ENCODE peak calls at places on chromosomes 5 and 9, in seven cellular contexts. P is CD8-positive, alpha-beta T cell; G is psoas muscle; R is HCT116; H is tibial nerve; Z is tibial artery; L is OCI-LY7. S is an unnamed sample.

GRCh38 chr9:72856985-72857631 is 95.7 kb downstream of the ALDH1A1 start:
- DNase-seq in P (no peak), G (no peak), R (peak; percentile 65), H (no peak), Z (no peak), L (peak; percentile 31), S (no peak)

GRCh38 chr5:61467766-61468482 is 135.9 kb downstream of the ZSWIM6 start:
- DNase-seq in P (no peak), G (no peak), R (no peak), H (no peak), Z (no peak), L (no peak), S (no peak)

GRCh38 chr9:134346151-134346550 is 19.9 kb downstream of the RXRA start:
- DNase-seq in P (no peak), G (peak; percentile 81), R (no peak), H (no peak), Z (no peak), L (no peak), S (no peak)

GRCh38 chr5:1975898-1976765 is 93.4 kb upstream of the IRX4 start:
- DNase-seq in P (no peak), G (no peak), R (peak; percentile 4), H (no peak), Z (no peak), L (no peak), S (no peak)

GRCh38 chr5:164860896-164861295 is 1355.5 kb downstream of the MAT2B start:
- DNase-seq in P (no peak), G (no peak), R (no peak), H (no peak), Z (no peak), L (no peak), S (no peak)

GRCh38 chr5:159257629-159258283 is 5.3 kb upstream of the UBLCP1 start:
- DNase-seq in P (no peak), G (no peak), R (no peak), H (no peak), Z (no peak), L (no peak), S (no peak)

GRCh38 chr5:172833691-172834569 is at the start of gene ERGIC1:
- DNase-seq in P (peak; percentile 61), G (peak; percentile 94), R (peak; percentile 39), H (peak; percentile 66), Z (peak; percentile 84), L (peak; percentile 87), S (peak; percentile 84)

GRCh38 chr9:127066060-127066774 is 56.2 kb downstream of the ANGPTL2 start:
- DNase-seq in P (no peak), G (no peak), R (no peak), H (no peak), Z (no peak), L (no peak), S (no peak)

GRCh38 chr9:135582966-135583685 is 21.6 kb downstream of the PAEP start:
- DNase-seq in P (no peak), G (peak; percentile 22), R (no peak), H (no peak), Z (no peak), L (no peak), S (peak; percentile 46)

GRCh38 chr9:127505396-127506116 is 54.2 kb downstream of the LRSAM1 start:
- DNase-seq in P (no peak), G (no peak), R (no peak), H (no peak), Z (no peak), L (peak; percentile 50), S (no peak)

GRCh38 chr9:71928376-71928775 is 16.9 kb downstream of the C9orf85 start:
- DNase-seq in P (no peak), G (no peak), R (no peak), H (no peak), Z (no peak), L (no peak), S (no peak)

GRCh38 chr5:61251874-61252642 is 80.0 kb upstream of the ZSWIM6 start:
- DNase-seq in P (no peak), G (no peak), R (no peak), H (no peak), Z (no peak), L (no peak), S (no peak)

GRCh38 chr9:76692448-76693129 is 71.6 kb upstream of the PCA3 start:
- DNase-seq in P (no peak), G (no peak), R (no peak), H (no peak), Z (no peak), L (no peak), S (no peak)

GRCh38 chr5:39138892-39139291 is 64.7 kb upstream of the RICTOR start:
- DNase-seq in P (no peak), G (no peak), R (no peak), H (no peak), Z (no peak), L (no peak), S (no peak)

GRCh38 chr5:141680178-141680577 is 1.9 kb downstream of the ARAP3 start:
- DNase-seq in P (no peak), G (no peak), R (no peak), H (no peak), Z (no peak), L (no peak), S (no peak)

GRCh38 chr9:69425402-69425801 is 100.4 kb downstream of the ENTREP1 start:
- DNase-seq in P (no peak), G (no peak), R (no peak), H (no peak), Z (no peak), L (no peak), S (no peak)

GRCh38 chr9:22040760-22041159 is 31.7 kb upstream of the CDKN2B start:
- DNase-seq in P (no peak), G (no peak), R (no peak), H (no peak), Z (no peak), L (no peak), S (no peak)

GRCh38 chr9:24293391-24293790 is 252.3 kb downstream of the IZUMO3 start:
- DNase-seq in P (no peak), G (no peak), R (no peak), H (no peak), Z (no peak), L (no peak), S (no peak)

GRCh38 chr9:25350011-25350410 is 328.2 kb downstream of the TUSC1 start:
- DNase-seq in P (no peak), G (no peak), R (no peak), H (no peak), Z (no peak), L (peak; percentile 21), S (no peak)

GRCh38 chr5:96432245-96433065 is 593 bp downstream of the PCSK1 start:
- DNase-seq in P (no peak), G (peak; percentile 52), R (no peak), H (no peak), Z (no peak), L (no peak), S (no peak)

GRCh38 chr9:70880523-70880922 is 240.9 kb downstream of the TRPM3 start:
- DNase-seq in P (no peak), G (no peak), R (no peak), H (no peak), Z (no peak), L (no peak), S (no peak)

GRCh38 chr9:76610009-76610352 is 151.0 kb downstream of the GCNT1 start:
- DNase-seq in P (no peak), G (peak; percentile 85), R (no peak), H (peak; percentile 62), Z (peak; percentile 89), L (no peak), S (peak; percentile 92)

GRCh38 chr9:111413996-111414395 is 70.2 kb downstream of the ECPAS start:
- DNase-seq in P (no peak), G (no peak), R (no peak), H (no peak), Z (no peak), L (no peak), S (no peak)
- TF ChIP-seq CTCF in P (no peak), G (no peak), R (no peak), H (no peak), Z (no peak), L (no peak), S (no peak)

DNA sequence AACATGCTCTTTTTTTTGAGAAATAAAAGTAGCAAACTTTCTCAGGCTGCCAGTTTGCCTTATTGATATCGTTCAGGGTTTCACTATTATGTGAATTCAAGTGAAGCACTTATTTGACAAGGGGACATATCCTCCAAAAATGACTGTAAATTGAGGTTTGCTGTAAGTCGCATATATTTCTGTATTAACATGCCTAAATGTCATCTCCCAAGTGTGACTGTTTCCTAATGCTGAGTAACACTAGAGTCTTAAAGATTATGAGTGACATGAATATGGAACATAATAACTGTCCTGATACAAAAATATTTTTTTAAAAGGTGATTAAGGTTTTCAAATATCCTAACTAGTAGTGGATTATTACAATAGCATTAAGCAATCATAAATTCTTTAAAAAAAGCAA is 3.7 kb downstream of the NFIB start:
- DNase-seq in P (no peak), G (no peak), R (no peak), H (no peak), Z (no peak), L (no peak), S (no peak)
- H3K4me3 ChIP-seq in P (no peak overlapping the region), G (peak overlapping the region; percentile 93), R (no peak overlapping the region), H (no peak overlapping the region), Z (peak overlapping the region; percentile 95), L (peak overlapping the region; percentile 93), S (peak overlapping the region; percentile 77)

DNA sequence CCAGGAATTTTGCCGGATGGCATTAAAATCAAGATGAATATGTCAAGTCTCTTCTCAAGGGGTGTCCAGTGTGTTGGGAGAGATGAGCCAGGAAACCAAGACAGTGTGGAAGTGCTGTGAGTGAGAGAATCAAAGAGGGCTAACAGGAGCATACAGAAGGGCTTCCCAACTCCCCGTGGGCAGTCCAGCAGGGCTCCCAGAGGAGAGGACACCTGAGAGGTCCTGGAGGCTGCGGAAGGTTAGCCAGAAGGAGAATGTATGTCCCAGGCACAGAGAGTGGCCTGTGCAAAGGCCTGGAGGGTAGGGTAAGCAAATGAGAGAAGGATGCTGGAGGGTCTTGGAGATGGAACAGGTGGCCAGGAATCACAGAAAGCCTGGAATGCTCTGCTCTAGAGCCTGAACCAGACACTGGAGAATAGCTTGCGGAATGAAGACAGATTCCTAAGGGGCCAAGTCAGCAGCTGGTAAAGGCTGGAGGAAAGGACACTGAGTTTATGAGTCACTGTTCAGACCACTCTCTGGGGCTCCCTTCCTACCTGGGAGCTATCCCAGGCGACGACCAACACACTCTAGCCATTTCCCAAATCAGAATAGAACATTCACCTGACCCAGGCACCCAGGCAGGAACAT is 59.4 kb downstream of the SLC22A5 start:
- DNase-seq in P (no peak), G (no peak), R (no peak), H (no peak), Z (no peak), L (no peak), S (peak; percentile 23)
- H3K4me1 ChIP-seq in P (peaks cover 94% of the 10 kb centered on the region), G (peaks cover 77% of the 10 kb centered on the region), R (peaks cover 53% of the 10 kb centered on the region), H (peaks cover 89% of the 10 kb centered on the region), Z (no peaks in the 10 kb centered on the region), L (peaks cover 80% of the 10 kb centered on the region), S (peaks cover 62% of the 10 kb centered on the region)

GRCh38 chr5:135011355-135012032 is 22.5 kb downstream of the PITX1 start:
- DNase-seq in P (no peak), G (no peak), R (no peak), H (no peak), Z (no peak), L (no peak), S (peak; percentile 51)

GRCh38 chr5:135008981-135009735 is 24.9 kb downstream of the PITX1 start:
- DNase-seq in P (no peak), G (no peak), R (no peak), H (no peak), Z (no peak), L (no peak), S (no peak)

GRCh38 chr5:135012033-135012588 is 21.9 kb downstream of the PITX1 start:
- DNase-seq in P (no peak), G (no peak), R (no peak), H (no peak), Z (no peak), L (no peak), S (peak; percentile 43)

GRCh38 chr5:135009736-135010501 is 24.1 kb downstream of the PITX1 start:
- DNase-seq in P (no peak), G (no peak), R (no peak), H (no peak), Z (no peak), L (no peak), S (no peak)

GRCh38 chr5:135010502-135011354 is 23.3 kb downstream of the PITX1 start:
- DNase-seq in P (no peak), G (no peak), R (no peak), H (no peak), Z (no peak), L (no peak), S (peak; percentile 34)
- TF ChIP-seq CTCF in P (no peak), G (peak; percentile 14), R (peak; percentile 39), H (no peak), Z (peak; percentile 12), L (peak; percentile 33), S (no peak)

S was measured in right atrium auricular region.